ENCODE peak calls at places on chromosomes 6 and 20, in four cellular contexts. A, R, I and U are unnamed samples.

GRCh38 chr6:17923401-17923863 is 64.0 kb downstream of the KIF13A start:
- DNase-seq in A (no peak), R (no peak), I (no peak), U (peak; percentile 9)

GRCh38 chr20:17431621-17432364 is 99.4 kb downstream of the BFSP1 start:
- DNase-seq in A (peak; percentile 72), R (peak; percentile 57), I (peak; percentile 44), U (no peak)

GRCh38 chr6:140554421-140554820 is 1180.0 kb upstream of the CITED2 start:
- DNase-seq in A (no peak), R (no peak), I (no peak), U (no peak)

GRCh38 chr20:50844430-50845100 is 49.7 kb downstream of the BCAS4 start:
- DNase-seq in A (no peak), R (peak; percentile 25), I (peak; percentile 87), U (peak; percentile 94)

GRCh38 chr20:23311932-23312331 is 38.7 kb upstream of the NXT1 start:
- DNase-seq in A (no peak), R (no peak), I (no peak), U (no peak)

GRCh38 chr20:1324598-1325172 is 4.3 kb downstream of the SDCBP2 start:
- DNase-seq in A (no peak), R (no peak), I (peak; percentile 91), U (peak; percentile 81)

GRCh38 chr20:2688041-2688591 is 4.5 kb upstream of the EBF4 start:
- DNase-seq in A (no peak), R (no peak), I (peak; percentile 29), U (peak; percentile 91)

GRCh38 chr20:17295151-17295726 is 68.4 kb downstream of the PCSK2 start:
- DNase-seq in A (no peak), R (no peak), I (no peak), U (no peak)

GRCh38 chr6:11246722-11247121 is 14.3 kb upstream of the NEDD9 start:
- DNase-seq in A (no peak), R (no peak), I (no peak), U (no peak)

GRCh38 chr20:46898433-46898832 is 3.8 kb downstream of the EYA2 start:
- DNase-seq in A (no peak), R (no peak), I (no peak), U (no peak)

GRCh38 chr6:29995346-29995777 is 53.0 kb downstream of the HLA-A start:
- DNase-seq in A (no peak), R (no peak), I (peak; percentile 11), U (peak; percentile 57)

GRCh38 chr6:167150815-167151557 is 6.8 kb downstream of the GPR31 start:
- DNase-seq in A (no peak), R (no peak), I (no peak), U (no peak)

GRCh38 chr6:26155066-26155925 is 68.1 kb downstream of the HFE start:
- DNase-seq in A (no peak), R (peak; percentile 43), I (no peak), U (no peak)

GRCh38 chr6:110271732-110272022 is 86.5 kb downstream of the METTL24 start:
- DNase-seq in A (no peak), R (no peak), I (no peak), U (no peak)

GRCh38 chr6:30544666-30545272 is 11.5 kb downstream of the GNL1 start:
- DNase-seq in A (peak; percentile 35), R (peak; percentile 55), I (peak; percentile 79), U (peak; percentile 81)

GRCh38 chr6:155201461-155202226 is 62.2 kb upstream of the CLDN20 start:
- DNase-seq in A (no peak), R (no peak), I (peak; percentile 87), U (peak; percentile 81)

GRCh38 chr6:145453376-145453775 is 281.9 kb downstream of the EPM2A start:
- DNase-seq in A (no peak), R (no peak), I (no peak), U (peak; percentile 1)

GRCh38 chr6:14972379-14973067 is 273.3 kb upstream of the JARID2 start:
- DNase-seq in A (no peak), R (no peak), I (no peak), U (no peak)

GRCh38 chr6:158630944-158631616 is 13.5 kb downstream of the DYNLT1 start:
- DNase-seq in A (no peak), R (no peak), I (peak; percentile 68), U (peak; percentile 97)

GRCh38 chr6:139500977-139501376 is 126.5 kb upstream of the CITED2 start:
- DNase-seq in A (no peak), R (no peak), I (peak; percentile 19), U (no peak)

GRCh38 chr6:42783177-42783875 is 1.5 kb downstream of the BICRAL start:
- DNase-seq in A (peak; percentile 53), R (peak; percentile 56), I (peak; percentile 59), U (peak; percentile 93)

GRCh38 chr6:27591660-27592059 is 118.8 kb upstream of the ZNF184 start:
- DNase-seq in A (peak; percentile 58), R (peak; percentile 72), I (peak; percentile 52), U (no peak)

GRCh38 chr20:32482251-32483220 is 102.6 kb downstream of the NOL4L start:
- DNase-seq in A (peak; percentile 61), R (no peak), I (no peak), U (peak; percentile 82)

GRCh38 chr20:23207826-23208555 is 121.9 kb upstream of the CD93 start:
- DNase-seq in A (no peak), R (no peak), I (no peak), U (no peak)

GRCh38 chr20:45012682-45013302 is 46.5 kb downstream of the STK4 start:
- DNase-seq in A (no peak), R (no peak), I (peak; percentile 57), U (no peak)

GRCh38 chr20:49608752-49609670 is 41.1 kb upstream of the PTGIS start:
- DNase-seq in A (peak; percentile 59), R (peak; percentile 75), I (no peak), U (no peak)

GRCh38 chr20:21518292-21518991 is 4.6 kb upstream of the NKX2-2 start:
- DNase-seq in A (no peak), R (no peak), I (no peak), U (peak; percentile 82)

GRCh38 chr6:140485740-140486467 is 1111.5 kb upstream of the CITED2 start:
- DNase-seq in A (no peak), R (no peak), I (peak; percentile 95), U (peak; percentile 63)

GRCh38 chr20:55714082-55714481 is 291.2 kb downstream of the CBLN4 start:
- DNase-seq in A (no peak), R (no peak), I (no peak), U (no peak)

GRCh38 chr20:57087102-57087501 is 179.3 kb downstream of the BMP7 start:
- DNase-seq in A (no peak), R (no peak), I (no peak), U (no peak)

GRCh38 chr20:63215101-63216040 is 560 bp downstream of the YTHDF1 start:
- DNase-seq in A (no peak), R (peak; percentile 79), I (peak; percentile 60), U (peak; percentile 99)

GRCh38 chr6:145964948-145965366 is 799 bp upstream of the SHPRH start:
- DNase-seq in A (no peak), R (no peak), I (no peak), U (no peak)

GRCh38 chr6:154039231-154039842 is at the start of gene OPRM1:
- DNase-seq in A (peak; percentile 83), R (no peak), I (no peak), U (no peak)

GRCh38 chr6:162032620-162033019 is 694.9 kb downstream of the PRKN start:
- DNase-seq in A (no peak), R (no peak), I (no peak), U (no peak)

GRCh38 chr6:39228992-39229767 is at the start of gene KCNK5:
- DNase-seq in A (peak; percentile 69), R (peak; percentile 13), I (peak; percentile 2), U (peak; percentile 88)

GRCh38 chr6:39226606-39227300 is 2.5 kb downstream of the KCNK5 start:
- DNase-seq in A (no peak), R (no peak), I (no peak), U (peak; percentile 66)

GRCh38 chr6:39228111-39228971 is 934 bp downstream of the KCNK5 start:
- DNase-seq in A (no peak), R (no peak), I (no peak), U (no peak)

GRCh38 chr6:39225946-39226437 is 3.3 kb downstream of the KCNK5 start:
- DNase-seq in A (no peak), R (no peak), I (no peak), U (no peak)

GRCh38 chr6:39227476-39227875 is 1.8 kb downstream of the KCNK5 start:
- DNase-seq in A (no peak), R (no peak), I (no peak), U (peak; percentile 35)
- H3K4me3 ChIP-seq in A (no peak overlapping the region), R (no peak overlapping the region), I (no peak overlapping the region), U (no peak overlapping the region)

GRCh38 chr6:41723936-41724637 is 11.3 kb downstream of the TFEB start:
- DNase-seq in A (no peak), R (no peak), I (no peak), U (no peak)

GRCh38 chr6:41720783-41721182 is 14.6 kb downstream of the TFEB start:
- DNase-seq in A (no peak), R (no peak), I (no peak), U (no peak)

GRCh38 chr6:41721396-41721795 is 14.0 kb downstream of the TFEB start:
- DNase-seq in A (no peak), R (no peak), I (no peak), U (no peak)

GRCh38 chr6:41724638-41725501 is 10.5 kb downstream of the TFEB start:
- DNase-seq in A (no peak), R (no peak), I (no peak), U (no peak)

DNA sequence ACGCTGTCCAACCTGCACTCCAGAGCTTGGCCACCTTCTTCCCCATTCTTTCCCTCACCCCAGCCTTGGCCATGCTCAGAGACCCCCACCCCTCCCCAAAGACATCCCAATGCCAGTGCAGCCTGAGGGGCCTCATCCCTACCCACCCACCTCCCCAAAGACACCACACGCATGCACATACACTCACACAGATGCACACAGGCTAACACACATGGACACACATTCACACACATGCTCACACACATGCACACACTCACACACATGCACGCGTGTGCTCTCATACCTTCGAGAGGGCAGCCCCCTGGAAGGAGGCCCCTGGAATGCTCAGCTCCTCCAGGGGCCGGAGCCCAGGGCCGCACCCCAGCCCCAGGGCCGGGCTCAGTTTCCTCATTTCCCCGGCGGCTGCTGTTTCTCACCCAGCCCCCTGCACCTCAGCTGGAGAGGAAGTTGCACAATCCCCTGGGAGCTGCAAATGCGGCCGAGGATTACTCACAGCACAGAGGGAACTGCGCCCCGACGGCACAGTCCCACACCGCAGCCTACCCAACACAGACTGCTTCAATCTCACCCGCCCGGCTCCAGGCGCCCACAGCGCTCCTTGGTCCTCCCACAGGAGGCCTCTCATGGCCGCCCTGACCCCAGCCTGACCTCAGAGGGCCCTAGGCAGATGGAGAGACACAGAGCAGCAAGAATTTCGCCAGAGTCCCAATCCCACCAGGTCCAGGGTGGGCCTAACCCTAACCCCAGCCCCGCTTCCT is 12.1 kb downstream of the TFEB start:
- DNase-seq in A (no peak), R (peak; percentile 77), I (peak; percentile 91), U (peak; percentile 100)
- H3K4me1 ChIP-seq in A (no peaks in the 10 kb centered on the region), R (peaks cover 51% of the 10 kb centered on the region), I (peaks cover 14% of the 10 kb centered on the region), U (peaks cover 21% of the 10 kb centered on the region)

GRCh38 chr6:5204340-5204739 is 56.4 kb downstream of the LYRM4 start:
- DNase-seq in A (no peak), R (no peak), I (no peak), U (no peak)
- H2AFZ ChIP-seq in A (no peak overlapping the region), R (no peak overlapping the region), I (no peak overlapping the region), U (no peak overlapping the region)

DNA sequence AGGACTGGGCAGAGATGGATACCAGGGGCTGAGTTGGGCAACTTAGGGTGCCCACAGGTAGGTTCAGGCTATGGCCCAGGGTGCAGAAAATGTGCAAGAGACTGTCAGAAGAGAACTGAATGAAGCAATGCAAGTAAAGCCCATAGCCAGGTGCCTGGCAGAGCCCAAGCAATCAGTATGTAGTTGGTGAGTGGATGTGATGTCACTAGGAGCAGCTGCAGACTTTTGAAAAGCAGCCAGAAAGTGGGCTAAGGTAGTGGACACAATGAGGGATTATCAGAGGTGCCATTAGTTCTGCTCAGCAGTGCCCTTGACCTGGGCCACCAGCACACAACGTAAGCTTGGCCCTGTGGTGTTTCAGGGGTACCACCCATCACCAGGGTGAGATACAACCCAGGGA is 135.3 kb downstream of the SOBP start:
- DNase-seq in A (no peak), R (no peak), I (no peak), U (no peak)
- H3K4me3 ChIP-seq in A (no peak overlapping the region), R (no peak overlapping the region), I (no peak overlapping the region), U (no peak overlapping the region)